ENCODE peak calls at places on chromosome 19, in seven cellular contexts. M, A, P, R, E, U and V are unnamed samples.

GRCh38 chr19:17097593-17098126 is 22.1 kb downstream of the MYO9B start:
- DNase-seq in M (no peak), A (no peak), P (no peak), R (peak; percentile 68), E (no peak), U (peak; percentile 58), V (peak; percentile 58)

GRCh38 chr19:35549174-35549788 is 3.9 kb downstream of the TMEM147 start:
- DNase-seq in M (peak; percentile 59), A (peak; percentile 67), P (peak; percentile 67), R (peak; percentile 89), E (peak; percentile 91), U (peak; percentile 73), V (peak; percentile 68)

GRCh38 chr19:3494559-3494958 is 5.9 kb downstream of the DOHH start:
- DNase-seq in M (no peak), A (no peak), P (no peak), R (no peak), E (no peak), U (no peak), V (no peak)

GRCh38 chr19:34979819-34980640 is 16.0 kb upstream of the ZNF792 start:
- DNase-seq in M (no peak), A (no peak), P (no peak), R (no peak), E (no peak), U (no peak), V (no peak)

GRCh38 chr19:1183543-1184172 is 9.6 kb upstream of the SBNO2 start:
- DNase-seq in M (no peak), A (no peak), P (no peak), R (no peak), E (no peak), U (no peak), V (peak; percentile 93)

GRCh38 chr19:52923782-52924593 is 760 bp upstream of the ZNF888 start:
- DNase-seq in M (no peak), A (peak; percentile 35), P (no peak), R (no peak), E (no peak), U (peak; percentile 26), V (peak; percentile 29)

GRCh38 chr19:8697671-8698432 is 743 bp downstream of the ACTL9 start:
- DNase-seq in M (no peak), A (no peak), P (no peak), R (no peak), E (peak; percentile 41), U (no peak), V (no peak)

GRCh38 chr19:41299755-41300089 is 10.2 kb upstream of the CCDC97 start:
- DNase-seq in M (peak; percentile 91), A (no peak), P (peak; percentile 81), R (peak; percentile 90), E (no peak), U (peak; percentile 67), V (no peak)

GRCh38 chr19:42076375-42076944 is 494 bp downstream of the ZNF574 start:
- DNase-seq in M (no peak), A (no peak), P (peak; percentile 72), R (no peak), E (no peak), U (no peak), V (no peak)

GRCh38 chr19:32018014-32018413 is 327.4 kb upstream of the ZNF507 start:
- DNase-seq in M (peak; percentile 50), A (no peak), P (no peak), R (no peak), E (no peak), U (no peak), V (no peak)

GRCh38 chr19:7492142-7493055 is 3.6 kb upstream of the PEX11G start:
- DNase-seq in M (no peak), A (no peak), P (no peak), R (no peak), E (no peak), U (peak; percentile 82), V (no peak)

GRCh38 chr19:31330237-31330636 is 19.0 kb downstream of the TSHZ3 start:
- DNase-seq in M (no peak), A (no peak), P (no peak), R (no peak), E (no peak), U (no peak), V (no peak)

GRCh38 chr19:17632577-17632976 is 55.6 kb downstream of the UNC13A start:
- DNase-seq in M (no peak), A (no peak), P (no peak), R (no peak), E (no peak), U (no peak), V (no peak)

GRCh38 chr19:4173479-4174211 is 8.7 kb downstream of the SIRT6 start:
- DNase-seq in M (no peak), A (no peak), P (no peak), R (no peak), E (no peak), U (no peak), V (no peak)

GRCh38 chr19:19538077-19538764 is at the start of gene CILP2:
- DNase-seq in M (no peak), A (no peak), P (peak; percentile 65), R (peak; percentile 78), E (peak; percentile 86), U (no peak), V (peak; percentile 75)

GRCh38 chr19:56637976-56638555 is 4.9 kb upstream of the SMIM17 start:
- DNase-seq in M (peak; percentile 77), A (peak; percentile 23), P (peak; percentile 51), R (peak; percentile 91), E (peak; percentile 95), U (peak; percentile 80), V (peak; percentile 81)

GRCh38 chr19:54708781-54709180 is 15.5 kb upstream of the KIR3DL3 start:
- DNase-seq in M (no peak), A (no peak), P (no peak), R (no peak), E (no peak), U (no peak), V (no peak)

GRCh38 chr19:54704928-54705327 is 19.3 kb upstream of the KIR3DL3 start:
- DNase-seq in M (no peak), A (no peak), P (no peak), R (no peak), E (no peak), U (no peak), V (no peak)

GRCh38 chr19:54707932-54708331 is 16.3 kb upstream of the KIR3DL3 start:
- DNase-seq in M (no peak), A (no peak), P (no peak), R (no peak), E (no peak), U (no peak), V (no peak)
- H3K4me3 ChIP-seq in M (no peak overlapping the region), A (no peak overlapping the region), P (no peak overlapping the region), R (no peak overlapping the region), E (no peak overlapping the region), U (no peak overlapping the region), V (no peak overlapping the region)

DNA sequence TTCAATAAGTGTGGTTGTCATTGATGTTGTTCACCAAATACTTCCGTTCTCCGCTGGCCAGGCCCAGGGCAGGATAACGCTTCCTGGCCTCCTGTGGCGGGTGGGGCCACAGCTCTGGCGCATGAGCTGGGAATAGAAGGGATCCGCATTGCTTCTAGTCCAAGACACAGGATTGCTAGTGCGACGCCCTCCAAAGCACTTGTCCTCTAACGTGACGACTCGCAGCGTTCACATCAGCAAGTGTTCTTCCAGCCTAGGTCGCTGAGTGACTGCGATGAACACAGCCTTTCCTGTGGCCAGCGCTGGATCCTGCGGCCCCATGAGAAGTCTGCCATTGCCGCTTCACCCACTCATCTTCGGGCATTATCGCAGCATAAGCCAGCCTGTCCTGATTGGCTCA is 39.4 kb downstream of the VSTM2B start:
- DNase-seq in M (no peak), A (no peak), P (no peak), R (no peak), E (no peak), U (no peak), V (no peak)
- H3K4me3 ChIP-seq in M (no peak overlapping the region), A (no peak overlapping the region), P (no peak overlapping the region), R (no peak overlapping the region), E (no peak overlapping the region), U (no peak overlapping the region), V (no peak overlapping the region)

DNA sequence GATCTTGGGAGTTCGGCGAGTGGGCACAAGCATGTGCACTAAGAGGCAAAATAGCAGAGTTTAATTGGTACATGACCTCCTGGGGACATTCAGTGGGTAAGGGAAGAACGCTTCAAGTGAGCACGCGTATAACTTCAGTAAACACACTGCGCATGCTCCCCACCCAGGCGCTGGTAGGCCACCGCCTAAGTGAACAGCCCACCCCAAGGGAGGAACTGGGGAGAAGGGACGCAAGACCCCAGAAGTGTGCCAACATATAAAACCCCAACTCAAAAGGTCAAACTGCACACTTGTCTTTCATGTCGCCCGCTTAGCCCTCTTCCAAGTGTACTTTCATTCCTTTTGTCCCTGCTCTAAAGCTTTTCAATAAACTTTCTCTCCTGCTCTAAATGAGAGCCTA is 10.5 kb upstream of the NTN5 start:
- DNase-seq in M (peak; percentile 62), A (no peak), P (no peak), R (no peak), E (no peak), U (peak; percentile 57), V (no peak)
- H3K4me3 ChIP-seq in M (peak overlapping the region; percentile 18), A (no peak overlapping the region), P (no peak overlapping the region), R (no peak overlapping the region), E (no peak overlapping the region), U (no peak overlapping the region), V (no peak overlapping the region)

GRCh38 chr19:50026550-50026906 is 723 bp downstream of the ZNF473 start:
- DNase-seq in M (no peak), A (no peak), P (no peak), R (no peak), E (no peak), U (no peak), V (no peak)

GRCh38 chr19:50025794-50026549 is at the start of gene ZNF473:
- DNase-seq in M (peak; percentile 98), A (peak; percentile 92), P (peak; percentile 96), R (peak; percentile 96), E (peak; percentile 96), U (peak; percentile 96), V (peak; percentile 97)

GRCh38 chr19:50025022-50025793 is at the start of gene VRK3:
- DNase-seq in M (peak; percentile 100), A (peak; percentile 100), P (peak; percentile 100), R (peak; percentile 100), E (peak; percentile 100), U (peak; percentile 100), V (peak; percentile 99)

GRCh38 chr19:50030225-50030624 is 4.4 kb downstream of the ZNF473 start:
- DNase-seq in M (no peak), A (no peak), P (no peak), R (no peak), E (no peak), U (no peak), V (no peak)

GRCh38 chr19:50030937-50031336 is 5.1 kb downstream of the ZNF473 start:
- DNase-seq in M (no peak), A (no peak), P (no peak), R (no peak), E (no peak), U (no peak), V (no peak)
- H3K4me3 ChIP-seq in M (no peak overlapping the region), A (no peak overlapping the region), P (no peak overlapping the region), R (no peak overlapping the region), E (no peak overlapping the region), U (no peak overlapping the region), V (no peak overlapping the region)